ENCODE peak calls at places on chromosomes 11 and 22, in seven cellular contexts. Y, N, A, U, Z, B and O are unnamed samples.

GRCh38 chr11:35347921-35348331 is 71.4 kb downstream of the SLC1A2 start:
- DNase-seq in Y (no peak), U (peak), N (no peak), Z (no peak), A (no peak), B (no peak), O (no peak)

GRCh38 chr11:2691355-2691761 is 8.4 kb downstream of the KCNQ1OT1 start:
- DNase-seq in B (no peak), A (no peak), N (no peak), Z (no peak), Y (no peak), U (no peak), O (peak)

GRCh38 chr11:93844568-93844967 is 5.8 kb downstream of the VSTM5 start:
- DNase-seq in U (no peak), B (no peak), A (no peak), Y (no peak), N (no peak), Z (no peak), O (no peak)

GRCh38 chr11:45665206-45665932 is at the start of gene CHST1:
- DNase-seq in U (peak), Z (no peak), A (peak), N (no peak), B (no peak), Y (peak), O (peak)

GRCh38 chr11:78688460-78688859 is 113.8 kb upstream of the NARS2 start:
- DNase-seq in U (no peak), N (no peak), Z (no peak), B (no peak), A (no peak), Y (no peak), O (no peak)

GRCh38 chr22:17411213-17411612 is 42.0 kb downstream of the CECR2 start:
- DNase-seq in U (no peak), N (no peak), Y (no peak), A (no peak), Z (no peak), B (no peak), O (peak)

GRCh38 chr11:71426413-71426812 is 21.8 kb downstream of the DHCR7 start:
- DNase-seq in B (no peak), Z (no peak), Y (no peak), N (no peak), U (no peak), A (no peak), O (no peak)

GRCh38 chr22:48646216-48646925 is 1181.3 kb downstream of the BRD1 start:
- DNase-seq in Z (no peak), U (no peak), A (no peak), N (no peak), Y (no peak), B (no peak), O (no peak)

GRCh38 chr11:70108250-70108649 is 30.1 kb downstream of the ANO1 start:
- DNase-seq in Y (no peak), N (no peak), U (peak), A (no peak), Z (no peak), B (peak), O (no peak)

GRCh38 chr11:129428027-129428426 is 52.4 kb downstream of the BARX2 start:
- DNase-seq in Z (no peak), A (no peak), U (no peak), B (no peak), N (no peak), Y (no peak), O (no peak)

GRCh38 chr11:119538748-119539147 is 115.8 kb upstream of the THY1 start:
- DNase-seq in Y (no peak), Z (no peak), B (no peak), A (no peak), U (no peak), N (no peak), O (no peak)

GRCh38 chr11:64976651-64977050 is 4.7 kb upstream of the MAJIN start:
- DNase-seq in Z (no peak), A (no peak), Y (no peak), B (no peak), U (no peak), N (no peak), O (no peak)

GRCh38 chr11:10633261-10633660 is 60.3 kb downstream of the IRAG1 start:
- DNase-seq in B (no peak), A (no peak), Y (no peak), Z (no peak), N (no peak), U (no peak), O (no peak)

GRCh38 chr11:45578286-45578685 is 87.1 kb downstream of the CHST1 start:
- DNase-seq in Y (no peak), B (no peak), Z (no peak), U (no peak), A (no peak), N (no peak), O (no peak)

GRCh38 chr11:13110929-13111812 is 102.1 kb downstream of the RASSF10 start:
- DNase-seq in U (no peak), N (no peak), A (no peak), B (peak), Z (no peak), Y (no peak), O (no peak)

GRCh38 chr11:112725636-112726035 is 235.6 kb upstream of the NCAM1 start:
- DNase-seq in U (no peak), B (no peak), A (no peak), Y (no peak), Z (no peak), N (no peak), O (no peak)

GRCh38 chr22:28005513-28005912 is 86.5 kb upstream of the PITPNB start:
- DNase-seq in U (no peak), A (no peak), N (no peak), Z (no peak), B (no peak), Y (no peak), O (no peak)

GRCh38 chr11:24890426-24890825 is 393.6 kb downstream of the LUZP2 start:
- DNase-seq in N (no peak), B (no peak), A (no peak), Z (no peak), U (no peak), Y (no peak), O (no peak)

GRCh38 chr11:44711113-44711512 is 15.6 kb upstream of the TSPAN18 start:
- DNase-seq in A (no peak), Z (no peak), N (peak), Y (no peak), U (no peak), B (no peak), O (peak)

GRCh38 chr11:1628506-1629325 is 859 bp upstream of the KRTAP5-5 start:
- DNase-seq in Y (peak), A (peak), B (no peak), Z (peak), U (peak), N (peak), O (peak)

GRCh38 chr22:30228509-30229359 is 17.8 kb downstream of the LIF start:
- DNase-seq in U (no peak), B (no peak), Y (no peak), N (no peak), A (no peak), Z (no peak), O (peak)

GRCh38 chr11:70203749-70204465 is 811 bp downstream of the FADD start:
- DNase-seq in Y (peak), N (peak), B (peak), U (peak), A (peak), Z (peak), O (peak)

GRCh38 chr11:27296406-27296994 is 66.5 kb downstream of the CCDC34 start:
- DNase-seq in B (peak), Y (no peak), N (no peak), Z (no peak), U (peak), A (no peak), O (no peak)

GRCh38 chr11:29093416-29093815 is 923.4 kb downstream of the KCNA4 start:
- DNase-seq in U (peak), Z (no peak), N (no peak), B (no peak), Y (no peak), A (no peak), O (no peak)

GRCh38 chr11:77842451-77843121 is 21.6 kb downstream of the AAMDC start:
- DNase-seq in U (no peak), A (no peak), N (no peak), Z (no peak), B (peak), Y (no peak), O (no peak)

GRCh38 chr22:22343603-22344276 is 99.2 kb downstream of the VPREB1 start:
- DNase-seq in Y (no peak), N (no peak), B (no peak), U (no peak), Z (no peak), A (no peak), O (no peak)

GRCh38 chr22:42317691-42318547 is 47.5 kb upstream of the TCF20 start:
- DNase-seq in N (no peak), Y (no peak), Z (no peak), U (no peak), A (no peak), B (no peak), O (no peak)

GRCh38 chr11:111379500-111380136 is 543 bp upstream of the POU2AF1 start:
- DNase-seq in N (no peak), Y (peak), Z (no peak), U (no peak), A (peak), B (no peak), O (no peak)

GRCh38 chr11:45885274-45885920 is at the start of gene MAPK8IP1:
- DNase-seq in B (no peak), A (peak), U (peak), Z (peak), N (peak), Y (peak), O (peak)

GRCh38 chr11:1461806-1462455 is 24.6 kb downstream of the MOB2 start:
- DNase-seq in B (no peak), A (no peak), Z (no peak), U (no peak), Y (no peak), N (no peak), O (no peak)

GRCh38 chr11:72278911-72279310 is 34.9 kb upstream of the PHOX2A start:
- DNase-seq in N (no peak), B (no peak), A (no peak), U (no peak), Z (no peak), Y (no peak), O (no peak)

GRCh38 chr11:92332986-92333385 is 108.4 kb downstream of the FAT3 start:
- DNase-seq in A (no peak), B (peak), Z (no peak), U (peak), N (no peak), Y (no peak), O (no peak)

GRCh38 chr11:46347637-46348311 is 511 bp downstream of the DGKZ start:
- DNase-seq in N (no peak), A (no peak), Y (peak), Z (no peak), B (no peak), U (no peak), O (peak)